ENCODE peak calls at places on chromosomes 6 and 20, in six cellular contexts. P is PC-9, Z is psoas muscle, H is breast epithelium, O is IMR-90, T is WERI-Rb-1. F is an unnamed sample. For H3K27me3, the result is how much of the 10 kb centered on the place peaks cover.

GRCh38 chr6:157613011-157613522 is 210.0 kb upstream of the SNX9 start:
- DNase-seq in T (no peak), Z (no peak), H (no peak), O (peak), P (peak), F (no peak)

GRCh38 chr6:19836799-19837510 is at the start of gene ID4:
- DNase-seq in H (peak), O (peak), P (no peak), T (peak), Z (peak), F (peak)

GRCh38 chr6:141988954-141989705 is 143.6 kb upstream of the GJE1 start:
- DNase-seq in T (peak), H (no peak), P (peak), Z (no peak), O (peak), F (no peak)

GRCh38 chr20:46087161-46087560 is 2.6 kb downstream of the NCOA5 start:
- DNase-seq in Z (no peak), H (no peak), O (peak), P (peak), T (no peak), F (no peak)

GRCh38 chr6:36970892-36971842 is 14.8 kb downstream of the MTCH1 start:
- DNase-seq in O (no peak), T (no peak), Z (no peak), P (no peak), H (no peak), F (no peak)

GRCh38 chr6:35475573-35475972 is 7.4 kb downstream of the RPL10A start:
- DNase-seq in T (no peak), O (no peak), H (no peak), P (no peak), Z (peak), F (no peak)

GRCh38 chr6:111737065-111737521 is 131.4 kb upstream of the TRAF3IP2 start:
- DNase-seq in P (no peak), T (no peak), Z (no peak), H (no peak), O (peak), F (no peak)

GRCh38 chr6:13500264-13500663 is 12.9 kb upstream of the GFOD1 start:
- DNase-seq in Z (no peak), O (no peak), H (no peak), P (no peak), T (no peak), F (no peak)

GRCh38 chr20:63314566-63315239 is 21.7 kb downstream of the COL20A1 start:
- DNase-seq in Z (peak), H (no peak), P (no peak), O (no peak), T (no peak), F (no peak)

GRCh38 chr20:59032713-59033059 is 551 bp upstream of the ATP5F1E start:
- DNase-seq in O (peak), P (no peak), H (no peak), Z (no peak), T (peak), F (no peak)

GRCh38 chr6:109009761-109010612 is 84.7 kb downstream of the SESN1 start:
- DNase-seq in T (no peak), H (no peak), P (no peak), Z (no peak), O (no peak), F (no peak)

GRCh38 chr6:76681781-76682180 is 609.3 kb upstream of the IMPG1 start:
- DNase-seq in P (no peak), O (no peak), T (no peak), H (no peak), Z (no peak), F (no peak)

GRCh38 chr6:97524846-97525245 is 241.8 kb upstream of the MMS22L start:
- DNase-seq in H (no peak), T (no peak), Z (no peak), O (no peak), P (no peak), F (no peak)

GRCh38 chr6:24357336-24358218 is at the start of gene DCDC2:
- DNase-seq in T (no peak), Z (peak), O (no peak), H (peak), P (peak), F (peak)

GRCh38 chr20:24934101-24934661 is 14.9 kb upstream of the CST7 start:
- DNase-seq in O (no peak), P (no peak), T (no peak), H (no peak), Z (no peak), F (no peak)

GRCh38 chr6:163416380-163416629 is 1.8 kb downstream of the QKI start:
- DNase-seq in H (no peak), P (no peak), T (no peak), Z (no peak), O (no peak), F (no peak)

GRCh38 chr6:53986165-53986720 is 125.0 kb upstream of the MLIP start:
- DNase-seq in Z (peak), O (peak), H (no peak), T (peak), P (no peak), F (peak)

GRCh38 chr6:160668589-160668988 is 4.5 kb upstream of the LPA start:
- DNase-seq in P (no peak), H (no peak), T (no peak), Z (no peak), O (no peak), F (no peak)

GRCh38 chr6:130282234-130282995 is 59.7 kb upstream of the SAMD3 start:
- DNase-seq in O (peak), Z (no peak), H (no peak), T (peak), P (no peak), F (no peak)

GRCh38 chr20:40848530-40848929 is 159.5 kb upstream of the MAFB start:
- DNase-seq in Z (no peak), H (no peak), O (no peak), T (no peak), P (no peak), F (no peak)

GRCh38 chr20:2330090-2330695 is 34.4 kb downstream of the TGM3 start:
- DNase-seq in P (peak), T (no peak), H (no peak), O (no peak), Z (no peak), F (no peak)

GRCh38 chr20:50533061-50533460 is 22.9 kb downstream of the PTPN1 start:
- DNase-seq in O (peak), T (no peak), H (no peak), P (no peak), Z (no peak), F (no peak)

GRCh38 chr6:141552463-141552862 is 580.3 kb upstream of the GJE1 start:
- DNase-seq in H (no peak), T (no peak), P (peak), Z (no peak), O (peak), F (no peak)

GRCh38 chr20:25532015-25532751 is 53.1 kb downstream of the NINL start:
- DNase-seq in Z (no peak), P (peak), T (peak), O (no peak), H (no peak), F (no peak)

GRCh38 chr20:31566658-31567379 is 38.3 kb upstream of the ID1 start:
- DNase-seq in Z (no peak), O (no peak), P (peak), T (peak), H (no peak), F (no peak)

GRCh38 chr20:14477125-14477524 is 139.7 kb upstream of the FLRT3 start:
- DNase-seq in H (no peak), Z (no peak), P (no peak), O (peak), T (no peak), F (no peak)

GRCh38 chr6:13662651-13663334 is 47.7 kb downstream of the NOL7 start:
- DNase-seq in P (no peak), H (no peak), T (no peak), O (no peak), Z (no peak), F (no peak)

GRCh38 chr6:27795697-27796494 is 116.3 kb downstream of the OR2B2 start:
- DNase-seq in T (peak), H (no peak), O (peak), P (peak), Z (no peak), F (peak)

GRCh38 chr6:151481752-151482151 is 12.1 kb upstream of the CCDC170 start:
- DNase-seq in P (no peak), T (no peak), Z (no peak), H (no peak), O (no peak), F (no peak)

GRCh38 chr20:48783533-48784272 is 44.1 kb downstream of the PREX1 start:
- DNase-seq in T (no peak), O (peak), H (no peak), P (no peak), Z (no peak), F (no peak)

GRCh38 chr6:106600329-106600728 is 29.0 kb downstream of the RTN4IP1 start:
- DNase-seq in O (peak), H (no peak), T (no peak), Z (no peak), P (no peak), F (no peak)

GRCh38 chr6:137676888-137677287 is 182.7 kb upstream of the OLIG3 start:
- DNase-seq in P (no peak), O (no peak), H (no peak), T (no peak), Z (no peak), F (no peak)

GRCh38 chr6:89379281-89379680 is 26.8 kb upstream of the UBE2J1 start:
- DNase-seq in H (no peak), T (no peak), O (no peak), P (no peak), Z (no peak), F (no peak)

GRCh38 chr20:35443003-35443402 is 5.0 kb upstream of the GDF5 start:
- DNase-seq in T (no peak), P (no peak), H (no peak), O (peak), Z (no peak), F (no peak)

GRCh38 chr6:87721311-87721710 is 19.3 kb upstream of the AKIRIN2 start:
- DNase-seq in H (no peak), T (no peak), P (no peak), Z (no peak), O (no peak), F (no peak)

GRCh38 chr20:61534346-61534745 is 282.3 kb downstream of the CDH4 start:
- DNase-seq in Z (no peak), T (no peak), H (no peak), P (no peak), O (no peak), F (no peak)

GRCh38 chr6:125904871-125905270 is 51.7 kb upstream of the HINT3 start:
- DNase-seq in O (peak), P (no peak), H (no peak), Z (no peak), T (no peak), F (no peak)

GRCh38 chr6:22024004-22024403 is 272.8 kb downstream of the PRL start:
- DNase-seq in O (no peak), T (no peak), H (no peak), Z (no peak), P (no peak), F (no peak)

DNA sequence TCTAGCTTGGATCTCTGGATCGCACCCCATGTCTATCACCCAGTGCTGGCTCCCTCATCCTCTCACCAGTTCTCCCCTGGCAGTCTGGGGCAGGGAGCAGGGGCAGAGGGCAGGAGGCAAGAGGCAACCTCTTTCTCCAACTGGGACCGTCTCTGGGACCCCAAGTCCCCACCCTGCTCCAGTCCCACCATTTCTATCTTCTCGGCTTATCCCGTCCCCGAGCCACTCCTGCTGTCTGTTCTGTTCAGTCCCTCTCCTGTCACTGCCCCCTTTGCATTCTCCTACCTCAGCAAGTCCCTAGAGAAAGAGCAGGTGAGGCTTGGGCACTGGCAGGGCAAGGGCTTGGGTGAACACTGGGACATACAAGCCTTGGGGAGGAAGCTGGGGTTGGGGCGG is 625 bp upstream of the TNXB start:
- DNase-seq in H (no peak), Z (no peak), P (no peak), O (no peak), T (no peak), F (no peak)
- H3K27me3 ChIP-seq in H (under half), Z (under half), P (under half), O (under half), T (under half), F (under half)

GRCh38 chr20:13333036-13333435 is 112.0 kb downstream of the ISM1 start:
- DNase-seq in O (no peak), P (no peak), Z (no peak), T (no peak), H (no peak), F (no peak)
- H3K4me3 ChIP-seq in O (no peak), P (no peak), Z (no peak), T (no peak), H (no peak), F (no peak)

DNA sequence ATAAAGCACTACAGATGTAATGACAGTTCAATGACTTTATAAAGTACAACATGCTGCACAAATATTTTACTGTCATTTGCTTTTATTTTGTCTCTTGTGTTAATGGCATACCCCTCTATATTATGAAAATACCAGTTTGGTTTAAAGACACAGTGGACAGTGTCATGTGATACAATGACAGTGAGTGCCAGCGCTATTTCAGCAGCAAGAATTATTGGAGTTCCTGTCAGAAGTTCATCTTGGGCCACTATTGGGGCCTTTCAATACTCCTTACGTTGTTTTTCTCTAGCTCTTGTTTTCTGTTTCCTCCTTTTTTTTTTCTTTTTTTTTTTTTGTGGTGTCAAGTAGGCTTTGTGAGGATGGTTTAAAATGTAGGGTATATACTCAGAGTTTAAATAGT is 232.5 kb downstream of the FARS2 start:
- DNase-seq in O (no peak), Z (no peak), H (no peak), P (no peak), T (no peak), F (no peak)
- H3K27ac ChIP-seq in O (no peak), Z (no peak), H (no peak), P (no peak), T (no peak), F (no peak)

DNA sequence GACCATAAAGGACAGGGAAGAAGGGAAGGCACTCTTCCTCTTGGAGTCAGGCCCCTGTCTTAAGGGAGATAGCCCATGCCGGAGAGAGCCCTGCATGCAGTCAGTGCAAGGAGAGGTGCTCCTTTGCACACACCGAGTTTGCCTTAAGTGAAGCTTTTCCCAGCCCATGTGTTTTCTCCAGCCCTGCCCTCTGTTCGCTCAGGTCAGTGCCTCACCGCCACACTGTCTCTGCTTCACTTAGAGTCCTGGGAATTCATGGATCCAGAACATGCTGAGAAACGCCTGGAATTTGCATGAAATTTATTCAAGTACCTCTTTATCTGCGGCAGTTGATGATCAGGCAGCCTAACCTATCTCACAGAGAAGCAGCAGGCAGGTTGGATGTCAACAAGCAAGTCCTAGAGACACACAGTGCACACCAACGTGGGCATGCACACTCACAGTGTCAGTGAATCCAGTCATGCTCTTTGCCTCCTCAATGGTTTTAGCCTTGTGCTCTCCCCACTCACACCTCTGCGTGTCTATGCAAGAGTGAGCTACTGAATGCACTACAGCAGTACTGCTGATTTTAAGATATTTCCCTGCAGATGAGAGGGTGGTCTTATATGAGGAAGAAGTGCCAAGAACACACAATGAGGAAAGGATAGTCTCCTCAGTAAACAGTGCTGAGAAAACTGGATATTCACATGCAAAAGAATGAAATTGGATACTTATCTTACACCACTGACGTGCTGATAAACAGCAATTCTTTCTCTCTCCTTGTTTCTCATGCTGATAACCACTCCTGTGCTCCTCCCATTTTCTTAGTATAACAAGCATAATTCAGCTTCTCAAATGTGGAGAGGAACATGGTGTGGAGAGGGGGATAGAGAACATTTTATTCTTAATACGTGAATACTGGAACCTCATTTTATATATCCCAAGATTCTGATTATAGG is 295.1 kb upstream of the CDYL start:
- DNase-seq in T (no peak), O (peak), H (no peak), P (no peak), Z (no peak), F (no peak)
- H3K27me3 ChIP-seq in T (half or more), O (under half), H (under half), P (under half), Z (under half), F (under half)

GRCh38 chr6:52571099-52571755 is 5.6 kb downstream of the TRAM2 start:
- DNase-seq in T (peak), H (no peak), P (no peak), Z (no peak), O (no peak), F (no peak)
- H3K4me3 ChIP-seq in T (no peak), H (no peak), P (no peak), Z (no peak), O (no peak), F (no peak)